ENCODE peak calls at places on chromosomes 6 and 20, in seven cellular contexts. N, B, X, E, Z, D and O are unnamed samples.

GRCh38 chr20:44701116-44701865 is 13.9 kb upstream of the CCN5 start:
- DNase-seq in X (peak; percentile 63), D (peak; percentile 59), B (no peak), N (no peak), E (peak; percentile 38), Z (peak; percentile 29), O (no peak)

GRCh38 chr6:125662301-125662700 is 87.1 kb upstream of the HEY2 start:
- DNase-seq in B (no peak), N (no peak), D (no peak), Z (no peak), X (no peak), E (peak; percentile 44), O (no peak)

GRCh38 chr6:138499303-138499991 is at the start of gene NHSL1:
- DNase-seq in Z (no peak), B (no peak), X (no peak), D (no peak), E (peak; percentile 96), N (no peak), O (no peak)

GRCh38 chr20:43287637-43288036 is 97.9 kb upstream of the PTPRT start:
- DNase-seq in N (no peak), X (no peak), E (no peak), B (no peak), Z (no peak), D (no peak), O (no peak)

GRCh38 chr6:27209659-27210269 is 37.7 kb upstream of the PRSS16 start:
- DNase-seq in D (peak; percentile 45), Z (no peak), X (peak; percentile 17), E (no peak), N (no peak), B (no peak), O (no peak)

GRCh38 chr20:44807051-44807683 is 3.2 kb downstream of the RIMS4 start:
- DNase-seq in Z (no peak), D (no peak), E (no peak), X (no peak), N (no peak), B (no peak), O (no peak)

GRCh38 chr6:34671801-34672656 is 24.5 kb downstream of the ILRUN start:
- DNase-seq in Z (no peak), D (no peak), N (no peak), B (peak; percentile 34), X (peak; percentile 84), E (no peak), O (no peak)

GRCh38 chr6:147738516-147739187 is 230.2 kb downstream of the SAMD5 start:
- DNase-seq in X (peak; percentile 11), E (peak; percentile 24), N (peak; percentile 27), D (no peak), Z (no peak), B (no peak), O (no peak)

GRCh38 chr6:44285552-44286284 is 15.5 kb downstream of the TMEM151B start:
- DNase-seq in Z (no peak), X (no peak), B (no peak), E (no peak), D (peak; percentile 57), N (no peak), O (no peak)

GRCh38 chr20:1636621-1637020 is 16.8 kb upstream of the SIRPB1 start:
- DNase-seq in D (no peak), E (no peak), N (no peak), X (no peak), Z (no peak), B (no peak), O (no peak)

GRCh38 chr6:53495496-53495895 is 49.4 kb downstream of the GCLC start:
- DNase-seq in N (no peak), E (no peak), Z (no peak), D (no peak), X (no peak), B (no peak), O (no peak)

GRCh38 chr20:2874456-2874855 is 1.2 kb downstream of the PTPRA start:
- DNase-seq in E (no peak), B (no peak), Z (no peak), D (no peak), N (no peak), X (peak; percentile 38), O (no peak)

GRCh38 chr6:148723484-148723883 is 23.3 kb upstream of the UST start:
- DNase-seq in Z (no peak), D (no peak), N (peak; percentile 96), E (no peak), B (no peak), X (peak; percentile 97), O (no peak)

GRCh38 chr20:9422335-9422734 is 92.1 kb upstream of the LAMP5 start:
- DNase-seq in D (no peak), N (no peak), E (no peak), X (no peak), Z (no peak), B (no peak), O (no peak)

GRCh38 chr20:40046703-40047102 is 642.3 kb downstream of the MAFB start:
- DNase-seq in D (no peak), N (no peak), B (no peak), Z (no peak), E (no peak), X (no peak), O (no peak)

GRCh38 chr6:32968770-32969684 is 633 bp downstream of the BRD2 start:
- DNase-seq in N (no peak), X (peak; percentile 83), D (peak; percentile 82), E (peak; percentile 86), B (peak; percentile 56), Z (peak; percentile 86), O (peak; percentile 89)

GRCh38 chr6:81777586-81778268 is 25.2 kb upstream of the TENT5A start:
- DNase-seq in X (no peak), N (no peak), B (no peak), E (no peak), Z (no peak), D (no peak), O (no peak)

GRCh38 chr6:134676307-134677281 is 273.3 kb downstream of the ALDH8A1 start:
- DNase-seq in N (no peak), X (peak; percentile 95), Z (peak; percentile 92), B (no peak), D (no peak), E (peak; percentile 20), O (no peak)

GRCh38 chr20:47246061-47246460 is 110.4 kb downstream of the ZMYND8 start:
- DNase-seq in D (no peak), E (no peak), Z (no peak), B (no peak), X (no peak), N (no peak), O (no peak)

GRCh38 chr6:88661136-88661535 is 302.3 kb downstream of the RNGTT start:
- DNase-seq in Z (no peak), B (no peak), E (no peak), X (no peak), N (no peak), D (no peak), O (no peak)

GRCh38 chr20:58634121-58634817 is 16.8 kb upstream of the STX16 start:
- DNase-seq in X (peak; percentile 88), D (no peak), Z (no peak), B (no peak), N (no peak), E (no peak), O (peak; percentile 40)

GRCh38 chr6:134724653-134725340 is 225.1 kb downstream of the ALDH8A1 start:
- DNase-seq in B (no peak), D (no peak), Z (no peak), N (no peak), E (no peak), X (peak; percentile 63), O (no peak)

GRCh38 chr6:47665112-47665511 is 33.3 kb upstream of the ADGRF4 start:
- DNase-seq in D (no peak), B (no peak), Z (peak; percentile 81), N (no peak), E (no peak), X (no peak), O (no peak)

GRCh38 chr6:89372506-89372901 is 20.0 kb upstream of the UBE2J1 start:
- DNase-seq in D (no peak), X (no peak), B (no peak), Z (no peak), N (no peak), E (no peak), O (no peak)

GRCh38 chr6:121791396-121792315 is 356.2 kb downstream of the GJA1 start:
- DNase-seq in E (no peak), Z (no peak), D (peak; percentile 24), X (peak; percentile 76), N (peak; percentile 53), B (no peak), O (no peak)

GRCh38 chr6:160261991-160262718 is 3.5 kb upstream of the SLC22A2 start:
- DNase-seq in D (no peak), Z (no peak), B (no peak), X (no peak), E (peak; percentile 17), N (no peak), O (no peak)

GRCh38 chr20:59731371-59731770 is 127.0 kb downstream of the PHACTR3 start:
- DNase-seq in N (no peak), D (no peak), Z (no peak), X (no peak), B (no peak), E (peak; percentile 42), O (no peak)

GRCh38 chr6:3617192-3617631 is 134.3 kb downstream of the PXDC1 start:
- DNase-seq in N (no peak), B (no peak), E (no peak), X (no peak), D (no peak), Z (peak; percentile 9), O (no peak)

GRCh38 chr6:2900821-2901644 is 2.1 kb downstream of the SERPINB9 start:
- DNase-seq in B (no peak), D (no peak), Z (no peak), N (no peak), X (no peak), E (no peak), O (no peak)

GRCh38 chr20:402496-402885 is 5.6 kb upstream of the RBCK1 start:
- DNase-seq in D (no peak), E (no peak), Z (no peak), X (no peak), B (no peak), N (no peak), O (no peak)